ENCODE peak calls at places on chromosomes 5 and 9, in seven cellular contexts. One of them, this sample, is unnamed. For H3K4me1, the result is how much of the 10 kb centered on the place peaks cover.

GRCh38 chr9:116450378-116451139 is 236.5 kb upstream of the TRIM32 start:
- DNase-seq in naive thymus-derived CD4-positive, alpha-beta T cell: no peak
- DNase-seq in PC-9: peak
- DNase-seq in lower lobe of right lung: peak
- DNase-seq in adipocyte: peak
- DNase-seq in A549: no peak
- DNase-seq in tibial artery: no peak
- DNase-seq in this sample: no peak

GRCh38 chr5:160991205-160991604 is 139.2 kb upstream of the ATP10B start:
- DNase-seq in naive thymus-derived CD4-positive, alpha-beta T cell: no peak
- DNase-seq in PC-9: no peak
- DNase-seq in lower lobe of right lung: no peak
- DNase-seq in adipocyte: no peak
- DNase-seq in A549: no peak
- DNase-seq in tibial artery: no peak
- DNase-seq in this sample: no peak

GRCh38 chr5:21212026-21212425 is 1224.0 kb upstream of the CDH18 start:
- DNase-seq in naive thymus-derived CD4-positive, alpha-beta T cell: no peak
- DNase-seq in PC-9: no peak
- DNase-seq in lower lobe of right lung: no peak
- DNase-seq in adipocyte: peak
- DNase-seq in A549: no peak
- DNase-seq in tibial artery: no peak
- DNase-seq in this sample: no peak

GRCh38 chr5:106380736-106381135 is 1290.0 kb downstream of the EFNA5 start:
- DNase-seq in naive thymus-derived CD4-positive, alpha-beta T cell: no peak
- DNase-seq in PC-9: no peak
- DNase-seq in lower lobe of right lung: no peak
- DNase-seq in adipocyte: peak
- DNase-seq in A549: no peak
- DNase-seq in tibial artery: no peak
- DNase-seq in this sample: no peak

GRCh38 chr9:129146441-129146933 is 31.6 kb downstream of the IER5L start:
- DNase-seq in naive thymus-derived CD4-positive, alpha-beta T cell: no peak
- DNase-seq in PC-9: peak
- DNase-seq in lower lobe of right lung: no peak
- DNase-seq in adipocyte: no peak
- DNase-seq in A549: no peak
- DNase-seq in tibial artery: no peak
- DNase-seq in this sample: no peak

GRCh38 chr5:139137703-139138102 is 60.5 kb downstream of the SIL1 start:
- DNase-seq in naive thymus-derived CD4-positive, alpha-beta T cell: no peak
- DNase-seq in PC-9: no peak
- DNase-seq in lower lobe of right lung: no peak
- DNase-seq in adipocyte: peak
- DNase-seq in A549: no peak
- DNase-seq in tibial artery: no peak
- DNase-seq in this sample: no peak

GRCh38 chr9:128145951-128146351 is 3.3 kb upstream of the LCN2 start:
- DNase-seq in naive thymus-derived CD4-positive, alpha-beta T cell: no peak
- DNase-seq in PC-9: no peak
- DNase-seq in lower lobe of right lung: peak
- DNase-seq in adipocyte: no peak
- DNase-seq in A549: no peak
- DNase-seq in tibial artery: no peak
- DNase-seq in this sample: no peak

GRCh38 chr5:11477786-11478185 is 426.5 kb downstream of the CTNND2 start:
- DNase-seq in naive thymus-derived CD4-positive, alpha-beta T cell: no peak
- DNase-seq in PC-9: no peak
- DNase-seq in lower lobe of right lung: no peak
- DNase-seq in adipocyte: no peak
- DNase-seq in A549: no peak
- DNase-seq in tibial artery: no peak
- DNase-seq in this sample: no peak

GRCh38 chr5:74865799-74866652 is at the start of gene FAM169A:
- DNase-seq in naive thymus-derived CD4-positive, alpha-beta T cell: peak
- DNase-seq in PC-9: peak
- DNase-seq in lower lobe of right lung: peak
- DNase-seq in adipocyte: peak
- DNase-seq in A549: peak
- DNase-seq in tibial artery: no peak
- DNase-seq in this sample: no peak

GRCh38 chr9:7912037-7912535 is 112.5 kb upstream of the DMAC1 start:
- DNase-seq in naive thymus-derived CD4-positive, alpha-beta T cell: no peak
- DNase-seq in PC-9: no peak
- DNase-seq in lower lobe of right lung: no peak
- DNase-seq in adipocyte: no peak
- DNase-seq in A549: no peak
- DNase-seq in tibial artery: no peak
- DNase-seq in this sample: no peak

GRCh38 chr5:10275991-10276390 is 25.9 kb downstream of the CCT5 start:
- DNase-seq in naive thymus-derived CD4-positive, alpha-beta T cell: no peak
- DNase-seq in PC-9: no peak
- DNase-seq in lower lobe of right lung: no peak
- DNase-seq in adipocyte: no peak
- DNase-seq in A549: no peak
- DNase-seq in tibial artery: no peak
- DNase-seq in this sample: no peak

GRCh38 chr5:59547731-59548130 is 345.8 kb downstream of the PDE4D start:
- DNase-seq in naive thymus-derived CD4-positive, alpha-beta T cell: no peak
- DNase-seq in PC-9: no peak
- DNase-seq in lower lobe of right lung: no peak
- DNase-seq in adipocyte: no peak
- DNase-seq in A549: no peak
- DNase-seq in tibial artery: no peak
- DNase-seq in this sample: no peak

GRCh38 chr5:141437208-141437607 is 6.9 kb downstream of the PCDHGA12 start:
- DNase-seq in naive thymus-derived CD4-positive, alpha-beta T cell: no peak
- DNase-seq in PC-9: no peak
- DNase-seq in lower lobe of right lung: no peak
- DNase-seq in adipocyte: peak
- DNase-seq in A549: no peak
- DNase-seq in tibial artery: no peak
- DNase-seq in this sample: no peak

GRCh38 chr5:177304392-177305119 is 957 bp downstream of the PRELID1 start:
- DNase-seq in naive thymus-derived CD4-positive, alpha-beta T cell: no peak
- DNase-seq in PC-9: no peak
- DNase-seq in lower lobe of right lung: no peak
- DNase-seq in adipocyte: no peak
- DNase-seq in A549: no peak
- DNase-seq in tibial artery: peak
- DNase-seq in this sample: no peak

GRCh38 chr5:159094745-159095144 is 5.0 kb downstream of the EBF1 start:
- DNase-seq in naive thymus-derived CD4-positive, alpha-beta T cell: peak
- DNase-seq in PC-9: peak
- DNase-seq in lower lobe of right lung: peak
- DNase-seq in adipocyte: peak
- DNase-seq in A549: peak
- DNase-seq in tibial artery: peak
- DNase-seq in this sample: no peak

GRCh38 chr5:154240595-154240994 is 50.1 kb downstream of the GALNT10 start:
- DNase-seq in naive thymus-derived CD4-positive, alpha-beta T cell: no peak
- DNase-seq in PC-9: no peak
- DNase-seq in lower lobe of right lung: no peak
- DNase-seq in adipocyte: no peak
- DNase-seq in A549: no peak
- DNase-seq in tibial artery: no peak
- DNase-seq in this sample: no peak
- H3K4me3 ChIP-seq in naive thymus-derived CD4-positive, alpha-beta T cell: no peak
- H3K4me3 ChIP-seq in PC-9: no peak
- H3K4me3 ChIP-seq in lower lobe of right lung: no peak
- H3K4me3 ChIP-seq in adipocyte: no peak
- H3K4me3 ChIP-seq in A549: no peak
- H3K4me3 ChIP-seq in tibial artery: no peak
- H3K4me3 ChIP-seq in this sample: no peak

GRCh38 chr5:143428155-143428554 is 24.7 kb upstream of the NR3C1 start:
- DNase-seq in naive thymus-derived CD4-positive, alpha-beta T cell: no peak
- DNase-seq in PC-9: no peak
- DNase-seq in lower lobe of right lung: no peak
- DNase-seq in adipocyte: no peak
- DNase-seq in A549: no peak
- DNase-seq in tibial artery: no peak
- DNase-seq in this sample: no peak
- H3K4me1 ChIP-seq in naive thymus-derived CD4-positive, alpha-beta T cell: under half
- H3K4me1 ChIP-seq in PC-9: under half
- H3K4me1 ChIP-seq in lower lobe of right lung: under half
- H3K4me1 ChIP-seq in adipocyte: under half
- H3K4me1 ChIP-seq in A549: under half
- H3K4me1 ChIP-seq in tibial artery: under half
- H3K4me1 ChIP-seq in this sample: under half

GRCh38 chr5:95958308-95959014 is 3.2 kb downstream of the ELL2 start:
- DNase-seq in naive thymus-derived CD4-positive, alpha-beta T cell: no peak
- DNase-seq in PC-9: peak
- DNase-seq in lower lobe of right lung: no peak
- DNase-seq in adipocyte: peak
- DNase-seq in A549: no peak
- DNase-seq in tibial artery: no peak
- DNase-seq in this sample: peak
- H3K4me3 ChIP-seq in naive thymus-derived CD4-positive, alpha-beta T cell: no peak
- H3K4me3 ChIP-seq in PC-9: no peak
- H3K4me3 ChIP-seq in lower lobe of right lung: peak
- H3K4me3 ChIP-seq in adipocyte: peak
- H3K4me3 ChIP-seq in A549: peak
- H3K4me3 ChIP-seq in tibial artery: peak
- H3K4me3 ChIP-seq in this sample: peak

DNA sequence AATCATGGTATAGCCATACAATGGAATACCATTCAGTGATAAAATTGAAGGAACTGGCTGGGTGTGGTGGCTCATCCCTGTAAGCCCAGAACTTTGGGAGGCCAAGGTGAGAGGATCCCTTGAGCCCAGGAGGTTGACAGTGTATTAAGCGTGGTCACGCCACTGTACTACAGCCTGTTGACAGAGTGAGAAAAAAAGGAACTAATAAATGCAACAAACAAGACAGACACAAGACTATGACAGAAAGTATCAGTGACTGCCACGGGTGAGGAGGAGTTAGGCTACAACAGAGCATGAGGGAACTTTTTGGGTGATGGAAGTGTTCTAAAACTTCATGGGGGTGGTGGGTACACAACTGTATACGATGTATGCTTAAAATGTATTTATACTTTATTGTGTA is 2.2 kb downstream of the FNIP1 start:
- DNase-seq in naive thymus-derived CD4-positive, alpha-beta T cell: no peak
- DNase-seq in PC-9: no peak
- DNase-seq in lower lobe of right lung: no peak
- DNase-seq in adipocyte: no peak
- DNase-seq in A549: no peak
- DNase-seq in tibial artery: no peak
- DNase-seq in this sample: no peak
- H3K4me1 ChIP-seq in naive thymus-derived CD4-positive, alpha-beta T cell: under half
- H3K4me1 ChIP-seq in PC-9: under half
- H3K4me1 ChIP-seq in lower lobe of right lung: under half
- H3K4me1 ChIP-seq in adipocyte: under half
- H3K4me1 ChIP-seq in A549: under half
- H3K4me1 ChIP-seq in tibial artery: under half
- H3K4me1 ChIP-seq in this sample: under half

GRCh38 chr5:181100121-181101015 is 30.6 kb downstream of the OR2V1 start:
- DNase-seq in naive thymus-derived CD4-positive, alpha-beta T cell: no peak
- DNase-seq in PC-9: no peak
- DNase-seq in lower lobe of right lung: no peak
- DNase-seq in adipocyte: peak
- DNase-seq in A549: no peak
- DNase-seq in tibial artery: peak
- DNase-seq in this sample: no peak
- H3K4me3 ChIP-seq in naive thymus-derived CD4-positive, alpha-beta T cell: no peak
- H3K4me3 ChIP-seq in PC-9: no peak
- H3K4me3 ChIP-seq in lower lobe of right lung: no peak
- H3K4me3 ChIP-seq in adipocyte: peak
- H3K4me3 ChIP-seq in A549: no peak
- H3K4me3 ChIP-seq in tibial artery: no peak
- H3K4me3 ChIP-seq in this sample: no peak

DNA sequence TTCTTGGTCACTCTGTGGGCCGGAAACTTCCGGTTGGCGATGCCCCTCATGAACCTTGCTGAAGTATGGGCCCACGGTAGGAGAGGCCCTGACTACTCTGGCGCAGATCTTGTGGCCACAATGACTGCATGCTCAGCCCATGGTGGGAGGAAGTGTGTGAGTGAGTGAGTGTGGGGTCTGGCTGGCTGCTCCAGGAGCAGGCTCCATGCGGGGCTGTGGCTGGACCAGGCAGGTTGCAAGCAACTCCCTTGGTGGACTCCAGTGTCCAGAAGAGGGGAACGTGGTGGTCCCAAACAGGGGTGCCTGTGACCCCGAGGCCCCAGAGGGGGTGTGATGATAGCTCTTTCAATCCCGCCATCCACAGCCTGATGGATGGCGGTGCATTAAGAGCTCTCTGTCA is 35.5 kb upstream of the PANK3 start:
- DNase-seq in naive thymus-derived CD4-positive, alpha-beta T cell: no peak
- DNase-seq in PC-9: no peak
- DNase-seq in lower lobe of right lung: no peak
- DNase-seq in adipocyte: no peak
- DNase-seq in A549: no peak
- DNase-seq in tibial artery: no peak
- DNase-seq in this sample: no peak
- H3K4me1 ChIP-seq in naive thymus-derived CD4-positive, alpha-beta T cell: under half
- H3K4me1 ChIP-seq in PC-9: under half
- H3K4me1 ChIP-seq in lower lobe of right lung: under half
- H3K4me1 ChIP-seq in adipocyte: under half
- H3K4me1 ChIP-seq in A549: under half
- H3K4me1 ChIP-seq in tibial artery: under half
- H3K4me1 ChIP-seq in this sample: under half

GRCh38 chr9:706606-707451 is 134.7 kb upstream of the DMRT1 start:
- DNase-seq in naive thymus-derived CD4-positive, alpha-beta T cell: peak
- DNase-seq in PC-9: peak
- DNase-seq in lower lobe of right lung: peak
- DNase-seq in adipocyte: peak
- DNase-seq in A549: no peak
- DNase-seq in tibial artery: peak
- DNase-seq in this sample: no peak
- H3K4me3 ChIP-seq in naive thymus-derived CD4-positive, alpha-beta T cell: peak
- H3K4me3 ChIP-seq in PC-9: peak
- H3K4me3 ChIP-seq in lower lobe of right lung: peak
- H3K4me3 ChIP-seq in adipocyte: peak
- H3K4me3 ChIP-seq in A549: no peak
- H3K4me3 ChIP-seq in tibial artery: peak
- H3K4me3 ChIP-seq in this sample: peak

GRCh38 chr9:35910613-35911488 is 1.6 kb downstream of the SPAAR start:
- DNase-seq in naive thymus-derived CD4-positive, alpha-beta T cell: peak
- DNase-seq in PC-9: peak
- DNase-seq in lower lobe of right lung: peak
- DNase-seq in adipocyte: peak
- DNase-seq in A549: peak
- DNase-seq in tibial artery: no peak
- DNase-seq in this sample: no peak
- H3K4me1 ChIP-seq in naive thymus-derived CD4-positive, alpha-beta T cell: half or more
- H3K4me1 ChIP-seq in PC-9: half or more
- H3K4me1 ChIP-seq in lower lobe of right lung: half or more
- H3K4me1 ChIP-seq in adipocyte: half or more
- H3K4me1 ChIP-seq in A549: under half
- H3K4me1 ChIP-seq in tibial artery: under half
- H3K4me1 ChIP-seq in this sample: under half

GRCh38 chr9:121718063-121718462 is 66.6 kb downstream of the DAB2IP start:
- DNase-seq in naive thymus-derived CD4-positive, alpha-beta T cell: no peak
- DNase-seq in PC-9: no peak
- DNase-seq in lower lobe of right lung: no peak
- DNase-seq in adipocyte: no peak
- DNase-seq in A549: no peak
- DNase-seq in tibial artery: peak
- DNase-seq in this sample: no peak
- H3K4me3 ChIP-seq in naive thymus-derived CD4-positive, alpha-beta T cell: no peak
- H3K4me3 ChIP-seq in PC-9: no peak
- H3K4me3 ChIP-seq in lower lobe of right lung: no peak
- H3K4me3 ChIP-seq in adipocyte: no peak
- H3K4me3 ChIP-seq in A549: no peak
- H3K4me3 ChIP-seq in tibial artery: no peak
- H3K4me3 ChIP-seq in this sample: no peak